ENCODE peak calls at places on chromosomes 5 and 9, in ten cellular contexts. Y is stimulated activated CD8-positive, alpha-beta memory T cell treated with anti-CD3 and anti-CD28 coated beads, Interleukin-2, amount 100 ng/mL, for 1 hour; N is endodermal cell; H is A673; D is Panc1; L is GM10248; M is T-cell; B is astrocyte of the spinal cord; Q is T-helper 9 cell; W is ovary. E is an unnamed sample.

GRCh38 chr5:134139377-134139851 is 24.9 kb downstream of the TCF7 start:
- DNase-seq in Y (no peak), N (no peak), H (no peak), D (no peak), L (no peak), M (no peak), B (no peak), Q (no peak), W (no peak), E (no peak)

GRCh38 chr5:158725223-158725825 is 374.4 kb downstream of the EBF1 start:
- DNase-seq in Y (no peak), N (no peak), H (peak; percentile 6), D (no peak), L (no peak), M (no peak), B (no peak), Q (no peak), W (no peak), E (no peak)

GRCh38 chr5:10543585-10544040 is 20.3 kb upstream of the ANKRD33B start:
- DNase-seq in Y (no peak), N (no peak), H (no peak), D (no peak), L (no peak), M (no peak), B (no peak), Q (no peak), W (no peak), E (no peak)

GRCh38 chr9:132858756-132859155 is 19.3 kb downstream of the AK8 start:
- DNase-seq in Y (no peak), N (no peak), H (no peak), D (no peak), L (no peak), M (no peak), B (no peak), Q (no peak), W (no peak), E (no peak)

GRCh38 chr5:32475338-32476097 is 31.0 kb upstream of the ZFR start:
- DNase-seq in Y (no peak), N (no peak), H (peak; percentile 49), D (no peak), L (no peak), M (no peak), B (no peak), Q (no peak), W (no peak), E (no peak)

GRCh38 chr5:170752257-170753215 is 31.0 kb upstream of the GABRP start:
- DNase-seq in Y (no peak), N (peak; percentile 40), H (no peak), D (no peak), L (no peak), M (no peak), B (no peak), Q (no peak), W (no peak), E (no peak)

GRCh38 chr9:18327106-18327505 is 146.8 kb upstream of the ADAMTSL1 start:
- DNase-seq in Y (no peak), N (no peak), H (no peak), D (no peak), L (no peak), M (no peak), B (no peak), Q (no peak), W (no peak), E (no peak)

GRCh38 chr9:98007251-98007928 is 24.2 kb downstream of the ANP32B start:
- DNase-seq in Y (no peak), N (no peak), H (no peak), D (no peak), L (no peak), M (no peak), B (no peak), Q (no peak), W (no peak), E (no peak)

E was measured in central memory CD8-positive, alpha-beta T cell.